ENCODE peak calls at places on chromosomes 13 and 19, in eight cellular contexts. C is cardiac muscle cell, H is psoas muscle, P is OCI-LY7, K is breast epithelium, F is left ventricle myocardium inferior, A is progenitor cell of endocrine pancreas, V is omental fat pad. U is an unnamed sample.

GRCh38 chr19:10797541-10798256 is 38.3 kb downstream of the TMED1 start:
- DNase-seq in C (no peak), H (no peak), P (no peak), K (no peak), F (no peak), A (no peak), V (no peak), U (peak)

GRCh38 chr13:30142502-30143211 is 164.7 kb downstream of the KATNAL1 start:
- DNase-seq in C (peak), H (peak), P (no peak), K (peak), F (no peak), A (no peak), V (no peak), U (no peak)

GRCh38 chr19:53102186-53102585 is 1.0 kb downstream of the ZNF160 start:
- DNase-seq in C (peak), H (no peak), P (no peak), K (no peak), F (no peak), A (no peak), V (no peak), U (no peak)

GRCh38 chr13:39524795-39525194 is 78.2 kb downstream of the LHFPL6 start:
- DNase-seq in C (no peak), H (no peak), P (no peak), K (no peak), F (no peak), A (no peak), V (no peak), U (no peak)

GRCh38 chr13:49791214-49791752 is 1.2 kb downstream of the KPNA3 start:
- DNase-seq in C (peak), H (no peak), P (peak), K (no peak), F (no peak), A (no peak), V (no peak), U (no peak)

GRCh38 chr13:51625555-51626345 is 41.5 kb downstream of the WDFY2 start:
- DNase-seq in C (peak), H (no peak), P (no peak), K (no peak), F (no peak), A (no peak), V (no peak), U (no peak)

GRCh38 chr19:2139385-2140192 is 11.8 kb downstream of the AP3D1 start:
- DNase-seq in C (no peak), H (no peak), P (no peak), K (no peak), F (no peak), A (no peak), V (no peak), U (no peak)

GRCh38 chr19:35161434-35161743 is 6.9 kb downstream of the FXYD5 start:
- DNase-seq in C (no peak), H (no peak), P (no peak), K (no peak), F (no peak), A (no peak), V (no peak), U (no peak)

GRCh38 chr19:35279985-35280821 is 2.1 kb upstream of the HAMP start:
- DNase-seq in C (no peak), H (no peak), P (peak), K (no peak), F (no peak), A (no peak), V (no peak), U (no peak)

GRCh38 chr13:23469901-23470525 is 36.5 kb upstream of the SACS start:
- DNase-seq in C (no peak), H (no peak), P (no peak), K (no peak), F (no peak), A (no peak), V (no peak), U (no peak)

GRCh38 chr13:23466144-23467002 is 32.9 kb upstream of the SACS start:
- DNase-seq in C (peak), H (peak), P (peak), K (peak), F (peak), A (peak), V (peak), U (peak)

GRCh38 chr13:23468811-23469210 is 35.3 kb upstream of the SACS start:
- DNase-seq in C (no peak), H (no peak), P (no peak), K (no peak), F (no peak), A (no peak), V (no peak), U (no peak)

GRCh38 chr13:23467932-23468278 is 34.4 kb upstream of the SACS start:
- DNase-seq in C (no peak), H (no peak), P (no peak), K (no peak), F (no peak), A (no peak), V (no peak), U (no peak)

GRCh38 chr13:23467048-23467931 is 33.8 kb upstream of the SACS start:
- DNase-seq in C (no peak), H (no peak), P (no peak), K (no peak), F (no peak), A (no peak), V (no peak), U (no peak)
- TF ChIP-seq CTCF in C (no peak), H (no peak), P (peak), K (no peak), F (no peak), A (no peak), V (no peak), U (peak)

GRCh38 chr13:59038824-59039223 is 1124.9 kb downstream of the DIAPH3 start:
- DNase-seq in C (peak), H (no peak), P (no peak), K (no peak), F (no peak), A (no peak), V (no peak), U (no peak)

GRCh38 chr13:59034198-59034597 is 1129.5 kb downstream of the DIAPH3 start:
- DNase-seq in C (no peak), H (no peak), P (no peak), K (no peak), F (no peak), A (no peak), V (no peak), U (no peak)
- TF ChIP-seq CTCF in C (no peak), H (no peak), P (no peak), K (no peak), F (no peak), A (no peak), V (no peak), U (no peak)

GRCh38 chr13:33017410-33017929 is 1.2 kb downstream of the KL start:
- DNase-seq in C (peak), H (peak), P (peak), K (no peak), F (peak), A (no peak), V (no peak), U (no peak)
- TF ChIP-seq CTCF in C (peak), H (peak), P (peak), K (peak), F (peak), A (peak), V (no peak), U (no peak)

GRCh38 chr19:489418-490196 is 6.7 kb upstream of the MADCAM1 start:
- DNase-seq in C (peak), H (peak), P (peak), K (no peak), F (no peak), A (no peak), V (no peak), U (no peak)
- TF ChIP-seq CTCF in C (no peak), H (no peak), P (no peak), K (no peak), F (no peak), A (no peak), V (no peak), U (no peak)

GRCh38 chr13:53778937-53779336 is 750.3 kb downstream of the OLFM4 start:
- DNase-seq in C (no peak), H (no peak), P (no peak), K (no peak), F (no peak), A (no peak), V (no peak), U (no peak)

DNA sequence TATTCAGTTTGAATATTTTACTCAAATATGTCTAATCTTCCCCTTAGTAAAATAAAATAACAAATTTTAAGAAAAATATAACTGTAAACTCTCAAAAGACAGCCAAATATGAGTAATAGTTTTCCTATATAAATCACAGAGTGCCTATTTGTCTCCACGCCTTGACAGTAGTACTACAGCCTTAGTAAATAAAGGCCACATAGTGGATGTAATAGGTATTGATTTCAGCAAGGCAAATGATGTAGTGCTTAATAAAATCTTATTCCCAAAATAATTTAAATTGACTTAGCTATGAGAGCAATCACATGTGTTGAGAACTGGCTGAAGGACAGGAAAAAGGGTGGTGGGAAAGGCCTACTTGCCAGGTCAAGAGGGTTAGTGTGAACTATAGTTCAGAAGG is 747.2 kb downstream of the OLFM4 start:
- DNase-seq in C (no peak), H (no peak), P (no peak), K (no peak), F (no peak), A (no peak), V (no peak), U (no peak)
- TF ChIP-seq CTCF in C (no peak), H (no peak), P (no peak), K (no peak), F (no peak), A (peak), V (no peak), U (no peak)

GRCh38 chr19:45346449-45346848 is 5.9 kb downstream of the KLC3 start:
- DNase-seq in C (peak), H (no peak), P (no peak), K (no peak), F (no peak), A (no peak), V (no peak), U (no peak)
- TF ChIP-seq CTCF in C (no peak), H (no peak), P (no peak), K (no peak), F (no peak), A (no peak), V (no peak), U (no peak)

DNA sequence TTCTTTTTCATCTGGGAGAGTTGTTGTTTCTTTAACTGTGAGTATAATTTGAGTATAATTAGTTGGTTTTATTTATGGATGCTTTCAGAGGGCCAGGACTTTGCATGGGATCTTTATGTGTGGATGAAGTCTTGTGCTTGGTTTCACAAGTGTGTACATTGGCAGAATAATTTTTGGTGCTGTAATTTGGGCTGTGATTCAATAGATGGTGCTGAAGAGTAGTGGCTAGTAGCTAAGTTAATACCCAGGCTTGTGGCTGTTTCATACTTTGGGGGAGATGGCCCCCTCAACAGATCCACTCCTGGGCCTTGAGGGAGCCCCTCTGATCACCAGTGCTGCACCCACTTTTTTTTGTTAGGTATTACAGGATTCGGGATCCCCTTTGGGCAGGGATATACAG is 1142.4 kb downstream of the SLITRK1 start:
- DNase-seq in C (peak), H (no peak), P (no peak), K (no peak), F (no peak), A (no peak), V (no peak), U (no peak)
- TF ChIP-seq CTCF in C (peak), H (no peak), P (no peak), K (no peak), F (no peak), A (no peak), V (no peak), U (no peak)

DNA sequence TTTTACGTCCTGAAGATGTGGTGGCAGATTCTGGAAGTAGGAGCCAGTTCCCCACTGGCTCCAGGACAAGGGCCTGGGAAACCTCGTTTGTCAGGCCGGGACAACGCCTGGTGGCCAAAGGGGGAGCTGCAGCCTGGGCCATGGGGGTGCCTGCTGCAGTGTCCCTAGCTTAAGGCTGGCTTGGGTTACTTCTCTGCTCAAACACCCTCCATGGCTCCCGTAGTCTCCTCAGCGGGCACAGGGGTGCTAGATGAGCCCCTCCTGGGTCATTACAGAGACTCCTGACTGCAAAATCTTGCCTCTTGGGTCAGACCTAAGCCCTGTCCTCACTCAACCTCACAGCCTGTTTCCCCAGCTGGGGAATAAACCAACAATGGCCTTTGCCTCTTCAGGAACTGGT is 14.7 kb downstream of the CILP2 start:
- DNase-seq in C (peak), H (no peak), P (peak), K (no peak), F (no peak), A (no peak), V (no peak), U (no peak)
- TF ChIP-seq CTCF in C (peak), H (peak), P (peak), K (peak), F (peak), A (peak), V (no peak), U (peak)

DNA sequence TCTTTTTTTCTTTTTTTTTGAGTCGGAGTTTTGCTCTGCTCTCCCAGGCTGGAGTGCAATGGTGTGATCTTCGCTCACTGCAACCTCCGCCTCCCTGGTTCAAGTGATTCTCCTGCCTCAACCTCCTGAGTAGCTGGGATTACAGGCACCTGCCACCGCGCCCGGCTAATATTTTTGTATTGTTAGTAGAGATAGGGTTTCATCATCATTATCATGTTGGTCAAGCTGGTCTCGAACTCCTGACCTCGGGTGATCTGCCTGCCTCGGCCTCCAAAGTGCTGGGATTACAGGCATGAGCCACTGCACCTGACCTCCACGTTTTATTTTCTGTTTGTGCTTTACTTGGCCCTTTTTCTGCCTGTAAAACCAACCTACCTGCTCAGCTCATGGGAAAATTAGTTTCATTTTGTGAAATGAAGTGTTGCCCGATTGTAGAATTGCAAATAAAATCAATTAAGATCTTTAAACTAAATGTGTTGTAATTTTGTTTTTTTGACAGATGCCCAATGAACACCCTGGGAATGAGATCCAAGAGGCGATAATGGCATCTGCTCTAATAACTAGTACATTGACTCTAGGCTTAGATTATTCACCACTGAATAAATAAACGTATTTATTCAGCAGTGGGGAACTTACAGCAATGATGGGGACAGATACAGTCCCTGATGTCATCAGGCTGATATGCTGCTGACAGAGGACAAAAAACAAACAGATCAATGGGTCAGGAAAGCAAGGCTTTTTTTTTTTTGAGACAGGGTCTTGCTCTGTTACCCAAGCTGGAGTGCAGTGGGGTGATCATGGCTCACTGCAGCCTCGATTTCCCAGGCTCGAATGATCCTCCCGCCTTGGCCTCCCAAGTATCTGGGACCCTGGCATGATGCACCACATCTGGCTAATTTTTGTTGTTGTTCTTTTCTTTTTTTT is 2.2 kb upstream of the RAB11B start:
- DNase-seq in C (no peak), H (peak), P (no peak), K (no peak), F (no peak), A (no peak), V (no peak), U (no peak)
- TF ChIP-seq CTCF in C (no peak), H (no peak), P (no peak), K (no peak), F (no peak), A (no peak), V (no peak), U (no peak)

GRCh38 chr13:98035373-98035772 is 81.9 kb downstream of the IPO5 start:
- DNase-seq in C (no peak), H (no peak), P (no peak), K (no peak), F (no peak), A (no peak), V (no peak), U (no peak)

GRCh38 chr13:98032168-98032567 is 78.7 kb downstream of the IPO5 start:
- DNase-seq in C (no peak), H (no peak), P (no peak), K (no peak), F (no peak), A (no peak), V (no peak), U (no peak)

GRCh38 chr13:98039261-98039660 is 85.8 kb downstream of the IPO5 start:
- DNase-seq in C (no peak), H (no peak), P (no peak), K (no peak), F (no peak), A (no peak), V (no peak), U (no peak)

GRCh38 chr13:98033277-98034247 is 80.1 kb downstream of the IPO5 start:
- DNase-seq in C (peak), H (no peak), P (no peak), K (no peak), F (no peak), A (no peak), V (no peak), U (no peak)
- TF ChIP-seq CTCF in C (peak), H (no peak), P (no peak), K (no peak), F (peak), A (peak), V (no peak), U (no peak)

U was measured in natural killer cell.